ENCODE peak calls at places on chromosome X, in nine cellular contexts. P is mammary epithelial cell, O is choroid plexus epithelial cell, N is psoas muscle, C is heart right ventricle, S is breast epithelium, L is tibial artery, G is lower leg skin, F is epithelial cell of esophagus. W is an unnamed sample.

GRCh38 chrX:53320543-53321215 is 39.3 kb upstream of the IQSEC2 start:
- DNase-seq in P (no peak), O (no peak), N (peak; percentile 60), C (peak; percentile 15), S (no peak), L (no peak), G (no peak), F (no peak), W (no peak)

GRCh38 chrX:14913241-14913640 is 40.0 kb downstream of the MOSPD2 start:
- DNase-seq in P (peak; percentile 69), O (peak; percentile 28), N (no peak), C (no peak), S (no peak), L (no peak), G (no peak), F (peak; percentile 54), W (no peak)

GRCh38 chrX:69285881-69286545 is 120.8 kb upstream of the PJA1 start:
- DNase-seq in P (peak; percentile 9), O (peak; percentile 21), N (peak; percentile 78), C (peak; percentile 71), S (peak; percentile 55), L (peak; percentile 29), G (peak; percentile 92), F (peak; percentile 38), W (peak; percentile 25)

GRCh38 chrX:57134702-57135101 is 2.5 kb downstream of the SPIN2A start:
- DNase-seq in P (peak; percentile 22), O (no peak), N (no peak), C (no peak), S (no peak), L (no peak), G (no peak), F (peak; percentile 52), W (no peak)

GRCh38 chrX:122739770-122740169 is 444.3 kb upstream of the GRIA3 start:
- DNase-seq in P (no peak), O (peak; percentile 3), N (no peak), C (no peak), S (no peak), L (no peak), G (no peak), F (peak; percentile 35), W (no peak)

GRCh38 chrX:16185725-16186136 is 18.4 kb downstream of the MAGEB17 start:
- DNase-seq in P (peak; percentile 81), O (peak; percentile 70), N (no peak), C (no peak), S (no peak), L (no peak), G (no peak), F (peak; percentile 52), W (peak; percentile 84)

GRCh38 chrX:32877592-32877991 is 333.8 kb downstream of the DMD start:
- DNase-seq in P (peak; percentile 87), O (peak; percentile 37), N (no peak), C (no peak), S (no peak), L (no peak), G (no peak), F (peak; percentile 95), W (no peak)

GRCh38 chrX:21725498-21725897 is 32.4 kb downstream of the SMPX start:
- DNase-seq in P (peak; percentile 46), O (peak; percentile 79), N (no peak), C (no peak), S (no peak), L (no peak), G (no peak), F (peak; percentile 63), W (peak; percentile 64)

GRCh38 chrX:139691493-139691842 is 16.5 kb downstream of the MCF2 start:
- DNase-seq in P (no peak), O (peak; percentile 12), N (no peak), C (peak; percentile 13), S (no peak), L (no peak), G (no peak), F (peak; percentile 4), W (peak; percentile 5)

GRCh38 chrX:119399772-119400101 is 601 bp downstream of the SLC25A43 start:
- DNase-seq in P (no peak), O (peak; percentile 28), N (peak; percentile 60), C (no peak), S (no peak), L (no peak), G (no peak), F (no peak), W (peak; percentile 12)

GRCh38 chrX:25144043-25144940 is 128.5 kb upstream of the ARX start:
- DNase-seq in P (peak; percentile 15), O (peak; percentile 71), N (peak; percentile 74), C (peak; percentile 30), S (peak; percentile 51), L (peak; percentile 68), G (peak; percentile 90), F (peak; percentile 43), W (peak; percentile 62)

GRCh38 chrX:19678941-19679340 is 163.6 kb upstream of the MAP3K15 start:
- DNase-seq in P (peak; percentile 72), O (no peak), N (no peak), C (no peak), S (no peak), L (no peak), G (no peak), F (peak; percentile 56), W (no peak)

GRCh38 chrX:140389331-140389730 is 115.5 kb downstream of the SOX3 start:
- DNase-seq in P (no peak), O (no peak), N (no peak), C (no peak), S (no peak), L (no peak), G (no peak), F (no peak), W (no peak)

GRCh38 chrX:44012484-44013096 is 39.4 kb upstream of the NDP start:
- DNase-seq in P (peak; percentile 93), O (peak; percentile 39), N (peak; percentile 49), C (no peak), S (no peak), L (peak; percentile 38), G (no peak), F (peak; percentile 91), W (peak; percentile 85)

GRCh38 chrX:69149466-69150293 is 15.6 kb downstream of the PJA1 start:
- DNase-seq in P (no peak), O (no peak), N (no peak), C (no peak), S (no peak), L (no peak), G (peak; percentile 69), F (no peak), W (no peak)

GRCh38 chrX:69155786-69156520 is 9.3 kb downstream of the PJA1 start:
- DNase-seq in P (no peak), O (no peak), N (no peak), C (no peak), S (no peak), L (no peak), G (peak; percentile 70), F (no peak), W (no peak)

GRCh38 chrX:23501974-23502373 is 165.3 kb upstream of the PRDX4 start:
- DNase-seq in P (no peak), O (no peak), N (no peak), C (no peak), S (no peak), L (no peak), G (no peak), F (no peak), W (no peak)

DNA sequence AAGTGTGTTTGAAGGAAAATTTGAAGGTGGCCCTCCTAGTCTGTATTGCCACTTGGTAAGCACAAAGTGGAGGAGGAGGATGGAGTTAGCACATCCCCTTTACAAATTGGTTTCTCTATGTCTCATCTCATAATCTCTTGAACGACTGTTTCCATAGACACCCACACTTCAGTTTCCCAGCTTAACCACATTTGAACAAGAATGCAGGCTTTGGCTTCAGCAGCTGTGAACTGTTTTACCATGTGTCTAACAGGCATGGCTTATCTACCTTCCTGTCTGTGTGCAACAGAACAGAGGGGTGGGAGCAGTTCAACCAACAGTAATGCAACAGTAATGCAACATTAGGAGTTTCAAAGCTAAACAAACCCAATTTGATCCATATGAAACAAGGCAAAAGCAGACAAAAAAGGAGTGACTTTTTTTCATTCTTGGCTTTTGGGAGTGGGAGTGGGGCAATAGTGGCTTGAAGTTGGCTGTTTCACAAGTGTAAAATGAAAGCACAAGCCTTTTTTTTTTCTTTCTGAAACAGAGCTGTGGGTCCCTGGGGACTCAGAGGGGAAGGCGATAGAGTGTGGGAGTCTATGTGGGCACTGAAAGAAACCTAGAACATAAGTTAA is 108.0 kb downstream of the ITM2A start:
- DNase-seq in P (no peak), O (peak; percentile 4), N (no peak), C (no peak), S (no peak), L (no peak), G (no peak), F (no peak), W (peak; percentile 14)
- H3K4me3 ChIP-seq in P (no peak overlapping the region), O (no peak overlapping the region), N (no peak overlapping the region), C (no peak overlapping the region), S (no peak overlapping the region), L (no peak overlapping the region), G (no peak overlapping the region), F (no peak overlapping the region), W (no peak overlapping the region)

GRCh38 chrX:55717521-55718497 is at the start of gene RRAGB:
- DNase-seq in P (peak; percentile 89), O (peak; percentile 96), N (peak; percentile 96), C (peak; percentile 91), S (peak; percentile 89), L (peak; percentile 96), G (peak; percentile 98), F (peak; percentile 93), W (peak; percentile 92)

GRCh38 chrX:55714111-55714510 is 3.4 kb upstream of the RRAGB start:
- DNase-seq in P (no peak), O (no peak), N (no peak), C (no peak), S (no peak), L (no peak), G (no peak), F (no peak), W (no peak)

GRCh38 chrX:55716937-55717336 is 612 bp upstream of the RRAGB start:
- DNase-seq in P (no peak), O (no peak), N (no peak), C (no peak), S (no peak), L (no peak), G (no peak), F (no peak), W (no peak)

GRCh38 chrX:55713635-55714034 is 3.9 kb upstream of the RRAGB start:
- DNase-seq in P (no peak), O (no peak), N (no peak), C (no peak), S (no peak), L (no peak), G (no peak), F (no peak), W (no peak)

GRCh38 chrX:55715847-55716246 is 1.7 kb upstream of the RRAGB start:
- DNase-seq in P (no peak), O (no peak), N (no peak), C (no peak), S (no peak), L (no peak), G (no peak), F (no peak), W (no peak)
- TF ChIP-seq CTCF in P (no peak), O (no peak), N (no peak), C (no peak), S (no peak), L (no peak), G (no peak), F (no peak), W (no peak)

GRCh38 chrX:106599411-106599810 is 12.4 kb upstream of the RADX start:
- DNase-seq in P (no peak), O (no peak), N (no peak), C (no peak), S (no peak), L (no peak), G (no peak), F (no peak), W (no peak)
- H3K4me3 ChIP-seq in P (no peak overlapping the region), O (no peak overlapping the region), N (no peak overlapping the region), C (no peak overlapping the region), S (no peak overlapping the region), L (no peak overlapping the region), G (no peak overlapping the region), F (no peak overlapping the region), W (no peak overlapping the region)

GRCh38 chrX:154439841-154440240 is 2.9 kb downstream of the GDI1 start:
- DNase-seq in P (no peak), O (no peak), N (no peak), C (no peak), S (no peak), L (no peak), G (no peak), F (no peak), W (no peak)
- TF ChIP-seq CTCF in P (no peak), O (no peak), N (no peak), C (no peak), S (no peak), L (no peak), G (no peak), F (no peak), W (no peak)